ENCODE peak calls at places on chromosomes 2 and 18, in nine cellular contexts. L is right cardiac atrium; W is A673; Y is fibroblast of lung; A is stomach; D is lung; N is H9; C is colonic mucosa; J is CD4-positive, CD25-positive, alpha-beta regulatory T cell. G is an unnamed sample. For H3K4me1, the result is how much of the 10 kb centered on the place peaks cover.

GRCh38 chr2:42976400-42976799 is 184.0 kb upstream of the HAAO start:
- DNase-seq in C (no peak), A (no peak), Y (no peak), W (no peak), L (no peak), N (no peak), J (no peak), D (no peak), G (no peak)

GRCh38 chr2:79138385-79138784 is 18.1 kb downstream of the REG1A start:
- DNase-seq in L (no peak), N (no peak), D (no peak), A (no peak), J (no peak), W (no peak), Y (no peak), C (no peak), G (no peak)

GRCh38 chr2:173448938-173449471 is 94.3 kb downstream of the CDCA7 start:
- DNase-seq in D (peak), A (peak), C (peak), J (peak), Y (peak), W (peak), L (peak), N (peak), G (peak)

GRCh38 chr18:57727952-57728807 is 74.9 kb downstream of the ATP8B1 start:
- DNase-seq in D (no peak), N (no peak), A (no peak), W (peak), Y (peak), J (no peak), L (no peak), C (peak), G (no peak)

GRCh38 chr18:10169064-10169562 is 255.3 kb downstream of the VAPA start:
- DNase-seq in W (no peak), L (no peak), C (peak), J (no peak), Y (peak), N (no peak), A (peak), D (no peak), G (no peak)

GRCh38 chr2:17976871-17977746 is 98.6 kb downstream of the KCNS3 start:
- DNase-seq in J (no peak), A (no peak), Y (peak), C (no peak), N (no peak), D (peak), W (no peak), L (no peak), G (no peak)

GRCh38 chr2:219495531-219496122 is 3.1 kb upstream of the GMPPA start:
- DNase-seq in Y (peak), D (no peak), W (peak), L (peak), N (peak), J (peak), C (peak), A (peak), G (no peak)

GRCh38 chr2:233443511-233444183 is 89.4 kb downstream of the DGKD start:
- DNase-seq in Y (peak), A (peak), J (peak), N (peak), D (peak), C (peak), L (peak), W (peak), G (peak)

GRCh38 chr2:172285010-172285621 is 142.3 kb upstream of the ITGA6 start:
- DNase-seq in J (no peak), W (peak), D (no peak), C (no peak), L (no peak), Y (peak), A (no peak), N (peak), G (no peak)

GRCh38 chr2:100817388-100817985 is 2.5 kb upstream of the NPAS2 start:
- DNase-seq in C (no peak), L (no peak), J (no peak), Y (no peak), W (no peak), D (no peak), N (no peak), A (no peak), G (no peak)

GRCh38 chr2:222797308-222797707 is 63.5 kb upstream of the ACSL3 start:
- DNase-seq in J (peak), A (no peak), L (no peak), Y (peak), D (no peak), C (no peak), W (peak), N (no peak), G (no peak)

GRCh38 chr2:219459460-219460311 is 25.0 kb downstream of the SPEG start:
- DNase-seq in D (peak), A (peak), L (peak), Y (peak), J (peak), N (peak), W (peak), C (peak), G (no peak)

GRCh38 chr2:212892193-212892592 is 259.2 kb downstream of the IKZF2 start:
- DNase-seq in N (no peak), W (peak), A (no peak), D (no peak), L (no peak), J (peak), C (no peak), Y (peak), G (no peak)

GRCh38 chr2:106160786-106161261 is 33.3 kb downstream of the UXS1 start:
- DNase-seq in N (no peak), D (no peak), W (no peak), L (no peak), C (no peak), J (peak), A (no peak), Y (no peak), G (no peak)

GRCh38 chr2:127463155-127463991 is 45.1 kb downstream of the PROC start:
- DNase-seq in L (no peak), N (peak), C (no peak), J (no peak), Y (peak), D (no peak), A (no peak), W (no peak), G (no peak)

GRCh38 chr2:238606311-238606710 is 179.6 kb downstream of the ASB1 start:
- DNase-seq in L (no peak), J (no peak), D (no peak), A (no peak), C (no peak), N (no peak), Y (no peak), W (no peak), G (no peak)

GRCh38 chr2:128329607-128330006 is 10.9 kb upstream of the HS6ST1 start:
- DNase-seq in N (no peak), W (no peak), Y (no peak), A (no peak), J (no peak), L (no peak), C (no peak), D (no peak), G (no peak)

GRCh38 chr18:8106603-8107002 is 502.6 kb upstream of the RAB12 start:
- DNase-seq in N (no peak), C (no peak), Y (no peak), L (no peak), J (no peak), A (no peak), W (no peak), D (no peak), G (no peak)

GRCh38 chr18:8107426-8107825 is 501.8 kb upstream of the RAB12 start:
- DNase-seq in C (no peak), L (no peak), N (no peak), J (no peak), D (no peak), W (no peak), Y (no peak), A (no peak), G (no peak)
- H3K27ac ChIP-seq in C (no peak), L (no peak), N (no peak), J (no peak), D (no peak), W (no peak), Y (no peak), A (no peak), G (no peak)

GRCh38 chr2:65381607-65382032 is 50.8 kb downstream of the SPRED2 start:
- DNase-seq in A (no peak), W (no peak), Y (no peak), J (no peak), D (no peak), C (no peak), N (no peak), L (no peak), G (no peak)

GRCh38 chr2:65382323-65382722 is 50.1 kb downstream of the SPRED2 start:
- DNase-seq in Y (no peak), J (no peak), L (no peak), C (no peak), W (no peak), A (no peak), D (no peak), N (no peak), G (no peak)

GRCh38 chr2:65382776-65383357 is 49.5 kb downstream of the SPRED2 start:
- DNase-seq in C (peak), L (peak), A (peak), Y (peak), W (peak), N (peak), J (peak), D (peak), G (peak)

GRCh38 chr2:65386340-65386739 is 46.1 kb downstream of the SPRED2 start:
- DNase-seq in D (no peak), N (no peak), C (no peak), J (no peak), A (no peak), Y (peak), L (no peak), W (no peak), G (no peak)

DNA sequence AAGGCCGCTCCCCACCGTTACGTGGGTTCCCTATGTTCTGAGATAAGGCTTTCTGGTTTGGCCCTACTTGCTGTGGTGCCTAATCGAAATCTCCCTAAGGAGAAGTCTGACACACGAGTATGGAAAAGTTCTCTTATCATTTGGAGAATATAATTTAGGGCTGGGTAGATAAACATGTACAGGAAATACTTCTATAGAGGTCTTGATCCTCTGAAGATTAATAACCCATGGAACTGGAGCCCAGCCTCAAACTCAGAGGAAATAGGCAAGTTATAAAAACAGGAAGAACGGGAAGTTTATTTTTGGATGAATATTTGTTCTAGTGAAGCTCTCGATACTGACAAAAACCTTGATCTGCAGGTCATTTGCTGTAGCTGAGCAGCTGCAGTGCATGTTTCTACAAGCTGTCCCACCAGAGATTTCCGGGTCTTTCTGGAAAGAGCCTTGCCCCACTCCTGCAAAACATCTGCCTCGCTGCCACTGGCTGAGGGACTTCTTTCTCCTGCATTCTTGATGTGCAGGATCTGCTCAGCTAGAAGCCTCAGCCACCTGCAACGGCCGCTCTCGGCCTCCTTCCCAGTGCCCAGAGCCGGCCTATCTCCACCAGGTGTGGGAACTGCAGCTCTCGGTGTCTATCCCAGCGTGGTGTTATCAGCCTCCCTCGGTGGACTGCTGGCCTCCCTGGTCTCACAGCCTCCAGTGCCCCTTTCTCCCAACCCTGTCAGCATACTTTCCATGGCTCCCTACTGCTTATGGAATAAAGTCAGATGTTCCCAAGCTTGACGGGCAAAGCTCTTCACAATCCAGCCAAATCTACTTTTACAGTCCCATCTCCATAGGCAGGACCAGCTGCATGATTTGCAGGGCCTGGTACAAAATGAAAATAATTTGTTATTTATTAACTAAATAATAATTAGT is 48.6 kb downstream of the SPRED2 start:
- DNase-seq in C (peak), L (no peak), Y (peak), A (peak), J (no peak), N (no peak), W (no peak), D (no peak), G (no peak)
- H3K4me1 ChIP-seq in C (under half), L (under half), Y (under half), A (half or more), J (under half), N (under half), W (half or more), D (under half), G (under half)

DNA sequence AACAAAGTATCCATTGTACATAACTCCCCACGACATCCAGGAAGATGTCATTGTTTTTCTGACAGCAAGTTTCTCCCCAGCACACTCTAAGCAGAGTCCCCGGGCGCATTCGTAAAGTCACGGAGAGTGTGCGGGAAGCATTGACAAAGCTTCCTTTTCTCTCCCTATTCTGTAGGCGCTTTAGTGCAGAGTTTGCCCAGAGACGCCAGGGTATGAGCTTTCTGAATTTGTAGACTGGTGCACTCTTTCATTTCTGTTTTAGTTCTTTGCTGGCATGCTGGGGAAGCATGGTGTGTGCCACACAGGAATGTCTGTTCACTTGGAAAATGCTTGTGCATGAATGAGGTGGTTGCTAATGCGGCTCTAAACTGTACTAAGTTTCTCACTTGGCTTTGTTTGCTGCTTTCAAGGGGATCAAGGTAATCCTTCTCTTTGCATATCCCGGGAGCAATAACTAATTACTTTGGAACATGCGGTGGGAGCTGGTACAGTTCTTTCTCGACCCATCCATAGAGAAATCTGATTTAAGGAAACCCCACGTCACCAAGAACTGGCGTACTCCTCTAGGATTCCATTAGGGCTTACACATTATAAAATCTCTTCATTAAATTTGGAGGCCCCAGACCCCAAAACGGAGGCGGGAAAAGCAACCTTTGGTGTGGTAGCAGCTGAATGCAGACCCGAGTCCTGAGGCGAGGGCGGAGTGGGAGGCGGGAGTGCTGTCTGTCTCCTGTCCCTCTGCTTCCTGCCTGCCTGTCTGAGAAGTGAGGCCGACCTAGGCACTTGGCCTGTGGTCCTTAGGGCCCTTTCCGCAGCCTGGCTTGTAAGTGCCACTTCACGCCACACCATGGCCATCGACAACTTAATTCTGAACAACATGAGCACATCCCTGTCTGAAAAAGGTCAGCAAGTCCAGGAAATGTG is 102.4 kb downstream of the RTN4 start:
- DNase-seq in C (no peak), A (no peak), J (no peak), N (no peak), W (no peak), L (no peak), D (no peak), Y (no peak), G (no peak)
- H3K27ac ChIP-seq in C (no peak), A (no peak), J (no peak), N (no peak), W (no peak), L (no peak), D (no peak), Y (no peak), G (no peak)

DNA sequence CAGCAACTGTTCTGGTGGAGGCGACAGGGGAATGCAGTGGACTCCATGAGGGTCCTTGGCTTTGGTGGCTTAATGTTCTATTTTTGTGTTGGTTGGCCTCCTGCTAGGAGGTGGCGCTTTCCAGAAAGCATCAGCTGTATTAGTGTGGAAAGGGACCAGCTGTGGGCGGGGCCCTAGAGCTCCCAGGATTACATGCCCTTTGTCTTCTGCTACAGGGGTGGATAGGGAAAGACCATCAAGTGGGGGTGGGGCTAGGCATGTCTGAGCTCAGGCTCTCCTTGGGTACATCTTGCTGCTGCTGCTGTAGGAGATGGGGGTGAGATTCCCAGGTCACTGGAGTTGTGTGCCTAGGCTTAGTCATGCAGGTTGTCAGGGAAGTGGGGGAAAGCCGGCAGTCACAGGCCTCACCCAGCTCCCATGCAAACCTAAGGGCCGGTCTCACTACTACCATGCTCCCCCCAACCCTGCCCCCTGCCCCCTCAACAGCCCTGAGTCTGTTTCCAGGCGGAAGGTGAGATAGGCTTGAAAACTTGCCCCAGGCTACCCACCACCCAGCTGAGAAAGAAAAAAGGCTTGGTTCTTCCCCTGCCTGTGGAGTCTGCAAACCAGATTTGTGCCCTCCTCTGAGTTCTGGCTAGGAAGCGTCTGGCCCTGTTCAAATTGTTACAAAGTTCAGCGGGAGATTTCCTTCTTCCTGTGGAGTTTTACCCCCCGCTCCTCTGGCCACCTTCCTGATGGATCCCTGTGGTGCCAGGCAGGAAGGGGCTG is 141.3 kb upstream of the LYPD1 start:
- DNase-seq in D (no peak), W (peak), N (no peak), L (no peak), A (no peak), Y (no peak), C (no peak), J (no peak), G (no peak)
- H3K4me1 ChIP-seq in D (under half), W (under half), N (under half), L (under half), A (under half), Y (under half), C (under half), J (under half), G (under half)

DNA sequence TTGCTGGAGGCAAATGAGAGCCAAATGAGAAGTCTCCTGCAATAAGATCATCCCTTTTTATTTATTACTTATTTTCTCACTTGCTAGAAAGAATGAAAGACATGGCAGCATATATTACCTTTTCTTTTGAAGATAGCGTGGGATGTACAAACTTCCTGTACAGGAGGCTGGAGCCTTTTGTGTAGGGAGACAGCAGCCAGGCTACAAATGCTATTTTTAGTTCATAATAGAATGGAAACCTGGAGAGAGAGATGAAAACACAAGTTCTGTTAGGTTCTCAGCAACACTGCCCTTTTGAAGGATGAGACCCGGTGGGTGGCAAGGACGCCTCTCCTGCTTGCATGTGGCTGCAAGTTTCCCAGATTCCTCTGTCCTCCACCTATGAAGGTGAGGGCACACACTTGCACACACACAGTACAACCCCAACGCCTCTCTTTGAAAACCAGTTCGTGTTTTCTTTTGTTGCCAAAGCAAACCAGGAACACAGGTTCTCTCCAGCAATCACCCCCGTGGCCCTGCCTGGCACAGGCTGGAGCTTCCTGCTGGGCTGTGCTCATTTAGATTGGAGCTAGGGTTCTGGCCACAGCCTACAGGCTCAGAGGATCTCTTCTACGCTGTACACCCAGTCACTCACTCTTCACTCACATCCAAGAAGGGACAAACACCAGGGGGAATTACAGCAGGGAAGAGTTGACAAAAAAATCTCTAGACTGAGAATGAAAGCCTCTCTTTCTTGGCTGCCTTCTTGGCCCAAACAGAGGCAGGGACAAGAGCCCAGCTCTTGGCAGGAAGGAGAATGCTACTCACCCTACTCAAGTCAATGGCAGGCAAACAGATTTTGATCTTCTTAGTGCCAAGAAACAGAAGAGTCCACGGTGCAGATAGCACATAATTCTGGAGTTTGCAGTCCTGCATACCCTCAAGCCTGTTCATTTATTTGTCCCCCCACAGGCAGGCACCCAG is 55.6 kb downstream of the MRPL35 start:
- DNase-seq in N (no peak), J (no peak), A (peak), Y (no peak), D (no peak), C (peak), W (no peak), L (peak), G (no peak)
- H3K27ac ChIP-seq in N (no peak), J (no peak), A (peak), Y (no peak), D (no peak), C (no peak), W (no peak), L (peak), G (peak)